ENCODE peak calls at places on chromosome 6, in five cellular contexts. X is HCT116, K is K562, Q is H1, Y is GM12878. Z is an unnamed sample.

GRCh38 chr6:47308674-47309325 is 905 bp downstream of the TNFRSF21 start:
- DNase-seq in Q (peak), X (no peak), Y (no peak), K (peak), Z (peak)

GRCh38 chr6:116145786-116146675 is 20.1 kb upstream of the COL10A1 start:
- DNase-seq in K (no peak), Y (no peak), Q (no peak), X (no peak), Z (no peak)

GRCh38 chr6:93341900-93342613 is 77.3 kb downstream of the EPHA7 start:
- DNase-seq in Y (no peak), X (no peak), Q (no peak), K (no peak), Z (no peak)

GRCh38 chr6:138403324-138403800 is 661 bp upstream of the HEBP2 start:
- DNase-seq in K (peak), Q (peak), Y (no peak), X (no peak), Z (no peak)

GRCh38 chr6:81906709-81907204 is 154.3 kb upstream of the TENT5A start:
- DNase-seq in Y (peak), K (no peak), Q (no peak), X (no peak), Z (no peak)

GRCh38 chr6:20631525-20631924 is 97.3 kb downstream of the CDKAL1 start:
- DNase-seq in Q (no peak), K (no peak), Y (no peak), X (no peak), Z (no peak)

GRCh38 chr6:118100763-118101162 is 193.7 kb downstream of the SLC35F1 start:
- DNase-seq in X (no peak), Y (no peak), K (no peak), Q (no peak), Z (no peak)

GRCh38 chr6:90399970-90400369 is 103.3 kb upstream of the BACH2 start:
- DNase-seq in K (no peak), X (no peak), Y (no peak), Q (no peak), Z (no peak)

GRCh38 chr6:152552616-152553209 is 84.4 kb downstream of the SYNE1 start:
- DNase-seq in X (peak), K (peak), Y (peak), Q (peak), Z (no peak)

GRCh38 chr6:167998206-167998605 is 735 bp downstream of the KIF25 start:
- DNase-seq in K (no peak), Q (peak), X (no peak), Y (no peak), Z (no peak)

GRCh38 chr6:77180367-77180766 is 282.9 kb downstream of the HTR1B start:
- DNase-seq in Y (no peak), X (no peak), K (no peak), Q (no peak), Z (no peak)

GRCh38 chr6:84002226-84002625 is 31.3 kb upstream of the MRAP2 start:
- DNase-seq in X (no peak), K (no peak), Q (no peak), Y (no peak), Z (no peak)

GRCh38 chr6:84007871-84008270 is 25.7 kb upstream of the MRAP2 start:
- DNase-seq in K (no peak), Y (no peak), X (no peak), Q (no peak), Z (no peak)

GRCh38 chr6:84001119-84001518 is 32.5 kb upstream of the MRAP2 start:
- DNase-seq in Q (no peak), X (no peak), K (no peak), Y (no peak), Z (no peak)

GRCh38 chr6:83998021-83998584 is 35.5 kb upstream of the MRAP2 start:
- DNase-seq in Q (no peak), K (no peak), Y (no peak), X (no peak), Z (no peak)

DNA sequence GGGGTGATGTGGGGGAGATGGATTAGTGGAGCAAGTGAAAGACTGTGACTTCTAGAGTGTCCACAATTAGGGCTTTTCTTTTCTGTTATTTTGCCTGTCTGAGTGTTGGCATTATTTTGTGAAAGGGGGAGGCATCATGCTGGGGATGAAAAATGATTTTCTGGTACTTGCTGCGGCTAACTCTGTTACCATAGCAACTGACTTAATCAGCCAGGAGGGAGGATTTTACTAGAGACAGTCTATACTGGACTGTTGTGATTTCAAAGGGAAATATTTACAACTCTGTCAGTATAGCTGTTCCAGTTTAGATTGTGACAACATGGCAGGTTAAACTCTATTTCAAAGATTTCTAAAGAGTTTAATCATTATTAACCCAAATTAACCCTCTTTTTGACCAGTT is 30.4 kb upstream of the MRAP2 start:
- DNase-seq in Y (no peak), X (no peak), Q (no peak), K (no peak), Z (no peak)
- TF ChIP-seq JUND in Y (no peak), X (no peak), Q (no peak), K (no peak), Z (no peak)

GRCh38 chr6:7112741-7113313 is 5.1 kb downstream of the RREB1 start:
- DNase-seq in Q (no peak), Y (peak), K (peak), X (no peak), Z (no peak)

GRCh38 chr6:7114744-7115451 is 7.1 kb downstream of the RREB1 start:
- DNase-seq in K (peak), X (no peak), Q (no peak), Y (no peak), Z (no peak)

GRCh38 chr6:7119272-7119801 is 11.6 kb downstream of the RREB1 start:
- DNase-seq in Q (no peak), X (no peak), K (peak), Y (no peak), Z (no peak)

GRCh38 chr6:7111095-7111690 is 3.4 kb downstream of the RREB1 start:
- DNase-seq in Y (no peak), Q (no peak), K (no peak), X (no peak), Z (no peak)

DNA sequence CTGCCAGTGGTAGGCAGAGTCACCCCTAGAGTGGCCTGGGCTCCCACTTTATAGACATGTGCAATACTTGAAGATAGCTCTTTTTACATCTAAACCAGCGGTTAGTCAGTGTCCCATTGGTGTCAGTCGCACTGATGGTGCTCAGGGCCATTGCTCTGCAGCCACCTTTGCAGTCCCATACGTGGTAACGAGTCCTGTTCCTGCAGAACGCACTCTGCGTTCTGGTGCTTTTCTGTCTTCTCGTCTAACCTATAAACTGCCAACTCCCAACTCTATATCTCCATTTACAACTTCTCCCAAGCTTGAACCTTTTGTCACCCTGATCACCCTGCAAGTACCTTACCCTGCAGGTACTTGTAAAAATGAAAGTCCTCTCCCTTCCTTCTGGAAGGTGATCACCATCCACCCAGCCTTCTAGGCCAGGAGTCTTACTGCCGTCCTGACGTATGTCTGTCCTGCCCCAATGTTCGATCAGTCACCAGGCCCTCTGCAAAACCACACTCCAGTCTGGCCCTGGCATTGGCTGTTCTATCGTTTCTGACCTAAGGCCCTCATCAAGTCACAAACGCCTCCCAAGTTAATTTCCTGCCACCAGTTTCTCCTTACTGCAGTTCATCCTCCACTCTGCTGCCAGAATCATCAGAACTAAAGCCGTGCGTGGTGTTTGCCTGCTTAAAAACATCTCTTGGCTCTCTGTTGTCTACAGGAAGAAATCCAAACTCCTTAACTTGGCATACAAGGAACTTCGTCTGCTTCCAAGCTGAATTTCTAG is 7.9 kb downstream of the RREB1 start:
- DNase-seq in X (no peak), Y (no peak), K (no peak), Q (no peak), Z (no peak)
- TF ChIP-seq JUND in X (no peak), Y (no peak), K (no peak), Q (no peak), Z (no peak)

GRCh38 chr6:133961831-133962230 is 8.8 kb downstream of the TBPL1 start:
- DNase-seq in Q (no peak), X (no peak), K (no peak), Y (no peak), Z (no peak)
- TF ChIP-seq JUND in Q (no peak), X (no peak), K (no peak), Y (no peak), Z (no peak)

GRCh38 chr6:121413831-121414368 is 21.5 kb upstream of the GJA1 start:
- DNase-seq in Q (no peak), K (no peak), Y (no peak), X (no peak), Z (no peak)
- TF ChIP-seq JUND in Q (no peak), K (no peak), Y (no peak), X (no peak), Z (no peak)

GRCh38 chr6:157990321-157991066 is 8.8 kb downstream of the SYNJ2 start:
- DNase-seq in X (no peak), Q (no peak), Y (no peak), K (no peak), Z (no peak)
- TF ChIP-seq JUND in X (no peak), Q (no peak), Y (no peak), K (no peak), Z (no peak)

GRCh38 chr6:111540971-111541719 is 58.1 kb upstream of the REV3L start:
- DNase-seq in Y (no peak), Q (no peak), X (no peak), K (no peak), Z (no peak)
- TF ChIP-seq JUND in Y (no peak), Q (no peak), X (no peak), K (no peak), Z (no peak)

GRCh38 chr6:132259070-132259469 is 142.2 kb downstream of the MOXD1 start:
- DNase-seq in Q (no peak), Y (no peak), X (no peak), K (no peak), Z (peak)
- TF ChIP-seq JUND in Q (no peak), Y (no peak), X (no peak), K (no peak), Z (no peak)

DNA sequence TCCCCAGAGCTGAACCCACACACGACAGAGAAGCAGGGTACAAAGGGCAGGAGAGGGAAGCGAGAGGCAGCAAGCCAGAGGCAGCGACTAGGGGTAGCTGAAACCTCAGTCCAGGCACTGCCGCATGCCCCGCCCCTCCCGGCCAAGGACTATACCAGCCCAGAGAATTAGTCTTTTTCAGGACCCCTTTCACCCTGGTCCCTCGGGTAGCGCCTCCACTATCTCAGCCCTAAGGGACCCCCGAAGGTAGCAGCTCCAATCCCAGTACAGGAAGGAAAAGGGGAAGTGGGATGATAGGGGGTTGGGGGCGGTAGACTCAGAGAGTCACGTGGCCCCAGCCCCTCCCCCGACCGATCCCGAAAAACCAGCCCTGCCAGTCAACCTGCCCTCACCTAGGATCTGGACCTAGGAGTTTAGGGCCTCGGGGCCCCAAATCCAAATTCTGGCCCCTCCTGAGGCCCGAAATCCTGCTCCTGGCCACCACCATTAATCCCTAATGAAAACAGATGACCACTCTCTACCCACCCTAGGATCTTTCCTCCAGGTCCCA is 1.3 kb downstream of the RGL2 start:
- DNase-seq in K (peak), Q (peak), Y (no peak), X (no peak), Z (peak)
- TF ChIP-seq JUND in K (no peak), Q (no peak), Y (no peak), X (no peak), Z (peak)

Z was measured in T47D.